ENCODE peak calls at places on chromosomes 3 and 15, in six cellular contexts. I, U, E, G, V and C are unnamed samples.

GRCh38 chr15:68034719-68035293 is 19.3 kb upstream of the PIAS1 start:
- DNase-seq in I (no peak), U (no peak), E (no peak), G (no peak), V (no peak), C (no peak)

GRCh38 chr3:64188810-64189560 is 36.3 kb downstream of the PRICKLE2 start:
- DNase-seq in I (no peak), U (peak; percentile 90), E (no peak), G (peak; percentile 98), V (no peak), C (no peak)

GRCh38 chr3:194532591-194532990 is 45.8 kb upstream of the ATP13A3 start:
- DNase-seq in I (no peak), U (no peak), E (no peak), G (no peak), V (no peak), C (no peak)

GRCh38 chr3:134003066-134003465 is 26.7 kb downstream of the SLCO2A1 start:
- DNase-seq in I (no peak), U (no peak), E (no peak), G (no peak), V (no peak), C (no peak)

GRCh38 chr3:46925585-46925934 is 48.0 kb downstream of the PTH1R start:
- DNase-seq in I (no peak), U (no peak), E (no peak), G (no peak), V (no peak), C (no peak)

GRCh38 chr3:62558549-62559112 is 185.3 kb upstream of the FEZF2 start:
- DNase-seq in I (peak; percentile 53), U (peak; percentile 47), E (peak; percentile 64), G (peak; percentile 29), V (peak; percentile 7), C (peak; percentile 10)

GRCh38 chr15:69593981-69594966 is 141.7 kb downstream of the RPLP1 start:
- DNase-seq in I (no peak), U (peak; percentile 57), E (peak; percentile 26), G (no peak), V (peak; percentile 98), C (no peak)

GRCh38 chr15:96551196-96551595 is 220.7 kb downstream of the NR2F2 start:
- DNase-seq in I (no peak), U (no peak), E (no peak), G (no peak), V (no peak), C (no peak)

GRCh38 chr3:39141211-39141995 is 12.0 kb downstream of the CSRNP1 start:
- DNase-seq in I (peak; percentile 50), U (peak; percentile 26), E (peak; percentile 20), G (peak; percentile 34), V (no peak), C (no peak)

GRCh38 chr15:79185199-79185598 is 94.6 kb upstream of the RASGRF1 start:
- DNase-seq in I (peak; percentile 41), U (no peak), E (peak; percentile 67), G (no peak), V (no peak), C (peak; percentile 29)

GRCh38 chr3:175940243-175940642 is 1081.1 kb downstream of the NAALADL2 start:
- DNase-seq in I (no peak), U (no peak), E (no peak), G (no peak), V (no peak), C (no peak)

GRCh38 chr15:40906101-40906946 is 12.1 kb downstream of the VPS18 start:
- DNase-seq in I (peak; percentile 95), U (peak; percentile 93), E (peak; percentile 96), G (peak; percentile 98), V (peak; percentile 70), C (peak; percentile 78)

GRCh38 chr3:102410616-102411015 is 24.2 kb upstream of the ZPLD1 start:
- DNase-seq in I (no peak), U (no peak), E (no peak), G (no peak), V (no peak), C (no peak)

GRCh38 chr3:29203846-29204245 is 77.0 kb upstream of the RBMS3 start:
- DNase-seq in I (no peak), U (no peak), E (no peak), G (no peak), V (no peak), C (no peak)

GRCh38 chr15:95606551-95606950 is 723.9 kb upstream of the NR2F2 start:
- DNase-seq in I (no peak), U (no peak), E (no peak), G (no peak), V (no peak), C (no peak)

DNA sequence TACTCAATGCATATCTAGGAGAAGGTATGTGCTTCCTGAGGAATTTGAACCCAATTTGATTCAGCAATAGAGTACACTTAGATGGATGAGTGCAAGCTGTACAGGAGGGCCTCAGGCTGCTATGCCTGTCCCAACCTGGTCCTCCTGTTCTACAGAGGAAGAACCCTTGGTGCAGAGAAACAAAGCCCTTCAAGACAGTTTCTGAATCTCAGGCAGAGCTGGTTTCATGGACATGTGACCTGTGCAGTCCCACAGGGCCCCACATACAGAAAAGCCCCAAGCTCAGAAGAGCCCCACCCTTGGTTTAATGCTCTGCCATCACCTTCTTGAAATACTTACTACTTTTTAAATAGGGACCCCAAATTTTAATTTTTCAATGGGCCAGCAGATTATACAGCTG is 15.3 kb downstream of the FOXP1 start:
- DNase-seq in I (no peak), U (no peak), E (no peak), G (no peak), V (no peak), C (no peak)
- H2AFZ ChIP-seq in I (no peak overlapping the region), U (no peak overlapping the region), E (no peak overlapping the region), G (no peak overlapping the region), V (no peak overlapping the region), C (no peak overlapping the region)

GRCh38 chr15:35066094-35066493 is 19.0 kb downstream of the NANOGP8 start:
- DNase-seq in I (no peak), U (no peak), E (no peak), G (no peak), V (no peak), C (no peak)
- H2AFZ ChIP-seq in I (no peak overlapping the region), U (no peak overlapping the region), E (no peak overlapping the region), G (no peak overlapping the region), V (no peak overlapping the region), C (no peak overlapping the region)

DNA sequence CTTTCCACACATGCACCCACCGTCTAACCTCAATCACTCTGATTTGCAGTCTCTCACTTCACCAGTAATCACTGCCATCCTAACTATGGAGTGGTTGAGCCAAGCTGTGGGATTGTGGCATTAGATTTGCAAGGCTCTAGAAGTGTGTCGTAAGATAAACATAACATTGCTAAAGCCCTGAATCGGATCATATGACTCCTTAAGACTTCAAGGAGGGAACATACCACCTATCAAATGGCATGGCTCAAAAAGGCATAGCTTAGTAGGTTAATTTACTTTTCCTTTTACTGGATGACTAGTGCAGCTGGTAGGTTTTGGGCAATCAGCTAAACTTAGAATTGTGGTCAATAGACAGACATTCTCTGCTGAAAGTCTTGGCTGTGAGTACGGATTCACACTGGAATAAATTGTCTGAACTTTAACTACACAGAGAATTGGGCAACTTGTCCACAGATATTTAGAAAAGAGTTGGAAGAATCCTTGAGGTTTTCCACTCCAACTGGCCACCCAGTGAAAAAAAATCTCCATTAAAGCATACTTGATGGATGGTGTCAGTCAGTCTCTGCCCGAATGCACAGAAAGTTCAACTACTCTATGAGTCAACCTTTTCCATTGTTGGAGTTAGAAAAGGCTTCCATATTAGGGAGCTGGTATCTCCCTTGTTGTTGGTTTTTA is 476.7 kb upstream of the CBLB start:
- DNase-seq in I (no peak), U (peak; percentile 99), E (no peak), G (no peak), V (no peak), C (no peak)
- H2AFZ ChIP-seq in I (peak overlapping the region; percentile 41), U (peak overlapping the region; percentile 33), E (peak overlapping the region; percentile 42), G (no peak overlapping the region), V (no peak overlapping the region), C (no peak overlapping the region)

DNA sequence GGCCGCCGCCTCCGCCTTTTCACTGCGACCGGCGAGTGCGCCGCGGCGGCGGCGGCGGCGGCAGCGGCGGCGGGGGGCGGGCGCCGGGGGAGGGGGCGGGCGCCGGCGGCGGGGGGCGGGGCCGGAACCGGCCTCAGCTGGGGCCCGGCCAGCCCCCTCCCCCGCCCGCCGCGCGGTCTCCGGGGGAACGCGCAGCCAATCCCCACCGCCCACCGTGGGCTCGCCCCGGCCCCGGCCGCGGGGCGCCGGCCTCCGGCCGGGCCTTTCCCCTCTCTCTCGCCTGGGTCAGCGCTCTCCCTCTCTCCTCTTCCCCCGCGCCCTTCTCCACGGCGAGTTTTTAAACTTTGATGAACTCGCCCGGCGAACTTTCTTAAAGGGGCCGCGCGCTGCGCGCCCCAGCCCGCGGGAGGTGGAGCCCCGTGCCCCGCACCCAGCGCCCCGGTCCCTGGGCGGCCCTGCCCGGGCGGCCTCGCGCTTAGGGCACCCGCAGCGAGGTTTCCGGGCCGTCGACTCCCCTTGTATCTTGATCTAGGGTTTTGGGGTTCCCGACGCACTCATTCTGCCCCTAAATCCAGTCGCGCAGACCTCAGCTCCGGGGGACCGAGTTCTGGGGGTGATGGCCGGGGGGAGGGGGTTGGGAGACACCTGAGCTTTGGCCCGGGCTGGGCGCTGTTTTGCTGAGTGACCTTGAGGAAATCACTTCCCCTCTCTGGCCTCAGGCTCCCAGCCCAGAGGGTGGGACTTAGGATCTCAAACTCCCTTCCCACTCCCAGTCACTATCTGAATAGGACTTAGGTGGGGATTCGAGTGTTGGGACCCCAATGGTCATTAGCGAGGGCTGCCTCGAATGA is at the start of gene RBPMS2:
- DNase-seq in I (peak; percentile 90), U (no peak), E (peak; percentile 53), G (no peak), V (no peak), C (peak; percentile 20)
- H2AFZ ChIP-seq in I (peak within 1 kb of the TSS; percentile 96), U (no peak within 1 kb of the TSS), E (no peak within 1 kb of the TSS), G (peak within 1 kb of the TSS; percentile 79), V (no peak within 1 kb of the TSS), C (peak within 1 kb of the TSS; percentile 80)

GRCh38 chr3:178205750-178206149 is 330.5 kb upstream of the KCNMB2 start:
- DNase-seq in I (no peak), U (no peak), E (no peak), G (no peak), V (no peak), C (no peak)
- H2AFZ ChIP-seq in I (peak overlapping the region; percentile 13), U (no peak overlapping the region), E (no peak overlapping the region), G (no peak overlapping the region), V (no peak overlapping the region), C (no peak overlapping the region)

GRCh38 chr3:17772556-17772955 is 30.1 kb upstream of the TBC1D5 start:
- DNase-seq in I (no peak), U (no peak), E (no peak), G (no peak), V (no peak), C (no peak)

GRCh38 chr3:17771177-17772048 is 29.0 kb upstream of the TBC1D5 start:
- DNase-seq in I (no peak), U (no peak), E (no peak), G (no peak), V (no peak), C (no peak)

GRCh38 chr3:17770682-17771081 is 28.3 kb upstream of the TBC1D5 start:
- DNase-seq in I (no peak), U (no peak), E (no peak), G (no peak), V (no peak), C (no peak)

GRCh38 chr3:17775073-17775472 is 32.6 kb upstream of the TBC1D5 start:
- DNase-seq in I (no peak), U (no peak), E (no peak), G (no peak), V (no peak), C (peak; percentile 46)
- H2AFZ ChIP-seq in I (no peak overlapping the region), U (no peak overlapping the region), E (no peak overlapping the region), G (no peak overlapping the region), V (peak overlapping the region; percentile 54), C (peak overlapping the region; percentile 43)